ENCODE peak calls at places on chromosomes 16 and 17, in eight cellular contexts. X, W, L, U, M, T, R and K are unnamed samples.

GRCh38 chr16:67490330-67491096 is 7.2 kb upstream of the AGRP start:
- DNase-seq in U (no peak), X (no peak), T (no peak), L (no peak), W (no peak), R (no peak), M (no peak), K (no peak)

GRCh38 chr17:47685556-47686275 is 8.2 kb upstream of the TBKBP1 start:
- DNase-seq in M (no peak), X (no peak), U (no peak), L (no peak), W (no peak), R (no peak), T (no peak), K (no peak)

GRCh38 chr17:41530062-41531048 is 2.2 kb upstream of the KRT19 start:
- DNase-seq in X (no peak), W (no peak), T (peak), L (no peak), U (no peak), R (no peak), M (peak), K (no peak)

GRCh38 chr17:13024526-13025263 is 6.9 kb upstream of the ELAC2 start:
- DNase-seq in X (peak), W (peak), R (peak), T (peak), U (peak), M (peak), L (peak), K (peak)

GRCh38 chr17:32161506-32162365 is 19.4 kb downstream of the RHOT1 start:
- DNase-seq in X (no peak), T (no peak), U (no peak), R (no peak), L (no peak), M (no peak), W (no peak), K (no peak)

GRCh38 chr16:54928421-54929089 is 2.1 kb upstream of the IRX5 start:
- DNase-seq in U (peak), T (peak), M (no peak), X (peak), L (peak), R (peak), W (peak), K (no peak)

GRCh38 chr16:65229191-65229662 is 107.4 kb upstream of the CDH11 start:
- DNase-seq in L (no peak), X (no peak), U (no peak), T (no peak), R (no peak), W (no peak), M (no peak), K (no peak)

GRCh38 chr17:27354491-27355081 is 60.7 kb downstream of the WSB1 start:
- DNase-seq in W (no peak), M (no peak), X (no peak), U (peak), L (peak), R (no peak), T (no peak), K (no peak)

GRCh38 chr17:38871247-38871991 is 1.6 kb downstream of the LASP1 start:
- DNase-seq in L (peak), U (peak), T (peak), M (peak), W (peak), X (peak), R (peak), K (peak)

GRCh38 chr16:2088759-2089358 is 41.1 kb downstream of the TSC2 start:
- DNase-seq in T (no peak), L (no peak), U (no peak), X (no peak), W (no peak), R (no peak), M (no peak), K (no peak)

GRCh38 chr16:51773491-51773890 is 622.4 kb upstream of the SALL1 start:
- DNase-seq in M (no peak), T (peak), X (no peak), L (no peak), W (no peak), R (no peak), U (no peak), K (no peak)

GRCh38 chr16:8907096-8907495 is 24.9 kb downstream of the LITAFD start:
- DNase-seq in T (no peak), L (no peak), X (no peak), R (no peak), W (no peak), M (no peak), U (no peak), K (no peak)

GRCh38 chr16:21277927-21278706 is at the start of gene CRYM:
- DNase-seq in X (peak), R (peak), T (peak), U (peak), L (peak), W (peak), M (peak), K (peak)

GRCh38 chr16:21937387-21937829 is 15.8 kb upstream of the UQCRC2 start:
- DNase-seq in W (no peak), U (no peak), M (no peak), R (no peak), L (no peak), T (no peak), X (no peak), K (no peak)

DNA sequence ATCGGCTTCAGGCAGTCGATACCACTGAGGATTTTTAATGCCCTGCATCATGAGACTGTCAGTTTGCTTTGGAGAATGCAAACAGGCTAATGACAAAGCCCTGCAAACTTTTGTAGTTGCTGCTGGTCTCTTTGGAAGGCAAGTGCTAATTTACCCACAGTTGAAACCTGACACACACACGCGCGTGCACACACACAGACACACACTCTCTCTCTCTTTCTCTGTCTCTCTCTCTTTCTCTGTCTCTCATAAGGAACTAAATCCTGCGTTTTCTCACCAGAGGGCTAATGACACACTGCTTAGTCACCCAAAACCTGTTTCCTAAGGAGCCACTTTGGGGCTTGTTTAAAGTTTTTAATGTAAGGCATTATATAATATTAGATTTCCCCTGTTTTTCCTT is 110.9 kb downstream of the WWOX start:
- DNase-seq in U (no peak), R (no peak), M (no peak), T (peak), W (no peak), X (no peak), L (no peak), K (no peak)
- H3K27ac ChIP-seq in U (no peak), R (no peak), M (no peak), T (no peak), W (no peak), X (no peak), L (no peak), K (no peak)

GRCh38 chr16:82639263-82639662 is 12.5 kb downstream of the CDH13 start:
- DNase-seq in U (no peak), M (no peak), X (no peak), L (no peak), R (no peak), W (no peak), T (no peak), K (no peak)
- H3K27ac ChIP-seq in U (no peak), M (no peak), X (peak), L (no peak), R (no peak), W (no peak), T (no peak), K (no peak)

GRCh38 chr17:75524971-75525805 is at the start of gene LLGL2:
- DNase-seq in L (peak), U (peak), W (peak), T (peak), X (peak), R (peak), M (peak), K (peak)

GRCh38 chr17:75524269-75524970 is 1.1 kb upstream of the LLGL2 start:
- DNase-seq in W (no peak), T (no peak), X (no peak), L (no peak), R (no peak), U (no peak), M (no peak), K (no peak)

GRCh38 chr17:75526555-75527270 is 1.2 kb downstream of the LLGL2 start:
- DNase-seq in W (no peak), L (no peak), U (no peak), X (no peak), R (no peak), T (peak), M (no peak), K (no peak)

GRCh38 chr17:75523647-75524046 is 1.9 kb upstream of the LLGL2 start:
- DNase-seq in U (no peak), X (no peak), R (no peak), L (no peak), W (no peak), M (no peak), T (no peak), K (no peak)

DNA sequence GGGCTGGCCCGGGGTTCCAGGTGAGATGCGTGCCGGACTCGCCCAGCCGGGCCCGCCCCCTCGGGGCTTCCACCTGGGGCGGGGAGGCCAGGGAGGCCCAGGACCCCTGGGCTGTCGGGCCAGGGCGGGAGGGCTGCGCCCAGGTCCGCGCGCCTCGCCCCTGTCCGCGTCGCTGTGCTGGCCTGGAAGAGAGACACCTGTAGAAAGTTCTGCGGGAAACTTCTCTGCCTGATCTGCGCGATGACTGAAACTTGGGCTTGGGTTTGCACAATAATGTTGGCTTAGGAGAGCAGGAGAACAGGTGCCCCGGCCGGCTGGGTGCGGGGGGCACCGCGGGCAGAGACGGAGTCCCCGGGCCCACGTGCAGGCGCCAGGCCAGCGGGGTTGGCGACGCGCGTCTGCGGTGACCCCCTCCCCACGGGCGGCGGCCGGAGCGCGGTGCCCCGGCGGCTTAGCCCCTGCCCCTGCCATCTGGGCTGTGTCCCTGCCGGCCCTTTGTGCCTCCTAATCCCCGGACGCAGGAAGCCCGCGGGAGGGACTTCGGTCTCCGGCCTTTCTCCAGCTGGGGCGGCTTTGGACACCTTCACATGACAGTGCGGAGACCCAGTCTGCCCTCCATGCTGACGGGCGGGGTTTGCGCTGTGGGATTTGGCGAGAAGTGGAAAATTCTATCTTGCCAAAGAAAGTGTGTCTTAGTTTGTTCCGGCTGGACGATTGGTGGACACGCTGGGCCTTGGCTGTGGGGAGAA is 483 bp downstream of the LLGL2 start:
- DNase-seq in M (peak), R (no peak), T (peak), X (no peak), L (no peak), W (no peak), U (no peak), K (no peak)
- H3K27ac ChIP-seq in M (no peak), R (no peak), T (no peak), X (no peak), L (no peak), W (no peak), U (peak), K (peak)

DNA sequence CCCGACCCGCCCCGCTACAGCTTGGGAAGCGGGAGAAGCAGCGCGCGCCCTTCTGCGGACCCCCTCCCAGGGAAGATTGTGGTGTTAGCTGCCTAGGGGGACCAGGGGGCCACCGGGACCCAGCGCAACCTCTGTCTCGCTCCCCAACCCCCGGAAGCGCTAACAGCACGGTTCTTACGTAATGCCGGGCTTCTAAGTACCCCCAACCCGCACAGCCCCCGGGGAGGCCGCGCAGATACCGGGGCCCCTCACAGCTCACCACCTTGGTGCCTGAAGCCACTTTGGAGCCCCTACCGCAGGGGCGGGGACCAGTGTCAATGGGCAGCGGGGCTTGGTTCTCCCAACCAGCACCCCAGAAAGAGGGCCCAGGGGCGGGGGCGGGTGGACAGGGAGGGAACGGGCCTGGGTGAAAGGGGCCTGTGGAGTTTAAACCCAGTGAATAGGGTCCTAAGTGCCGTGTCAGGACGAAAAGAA is 348 bp downstream of the MPP2 start:
- DNase-seq in X (no peak), U (no peak), W (no peak), T (no peak), L (no peak), R (no peak), M (no peak), K (no peak)
- H3K27ac ChIP-seq in X (peak), U (no peak), W (peak), T (peak), L (peak), R (peak), M (no peak), K (peak)

GRCh38 chr17:29241015-29241963 is 5.4 kb upstream of the CRYBA1 start:
- DNase-seq in L (peak), U (peak), X (peak), R (peak), M (no peak), W (no peak), T (peak), K (no peak)

GRCh38 chr17:29240477-29240876 is 6.2 kb upstream of the CRYBA1 start:
- DNase-seq in U (no peak), W (no peak), X (no peak), M (no peak), R (no peak), L (no peak), T (no peak), K (no peak)

GRCh38 chr17:29235904-29236303 is 10.8 kb upstream of the CRYBA1 start:
- DNase-seq in M (no peak), R (no peak), X (no peak), L (no peak), U (no peak), T (no peak), W (no peak), K (no peak)

GRCh38 chr17:29238133-29238850 is 8.4 kb upstream of the CRYBA1 start:
- DNase-seq in T (peak), R (peak), W (no peak), X (no peak), M (no peak), L (no peak), U (no peak), K (no peak)

DNA sequence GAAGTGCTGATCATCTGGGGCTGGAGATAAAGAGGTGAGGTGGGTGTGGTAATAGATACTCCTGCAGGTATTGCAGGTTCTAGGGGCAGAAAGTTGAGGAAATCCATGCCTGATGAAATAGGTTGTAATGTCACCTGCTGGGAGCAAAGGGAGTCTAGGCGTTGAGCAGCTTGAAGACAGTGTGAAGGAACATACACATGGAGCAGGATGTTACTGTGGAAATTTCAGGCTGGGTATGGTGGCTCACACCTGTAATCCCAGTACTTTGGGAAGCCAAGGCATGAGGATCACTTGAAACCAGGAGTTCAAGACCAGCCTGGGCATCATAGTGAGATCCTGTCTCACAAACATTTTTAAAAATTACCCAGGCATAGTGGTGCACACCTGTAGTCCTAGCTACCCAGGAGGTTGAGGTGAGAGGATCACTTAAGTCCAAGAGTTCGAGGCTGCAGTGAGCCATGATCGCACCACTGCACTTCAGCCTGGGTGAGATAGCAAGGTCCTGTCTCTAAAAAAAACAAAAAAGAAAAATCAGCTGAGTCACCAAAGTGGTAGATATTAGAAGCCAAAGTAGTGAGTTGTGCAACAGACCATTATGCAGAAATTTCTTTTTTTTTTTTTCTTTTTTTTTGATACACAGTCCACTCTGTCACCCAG is 9.1 kb upstream of the CRYBA1 start:
- DNase-seq in W (no peak), R (no peak), X (no peak), L (no peak), U (no peak), M (no peak), T (peak), K (no peak)
- H3K27ac ChIP-seq in W (no peak), R (no peak), X (no peak), L (no peak), U (no peak), M (no peak), T (no peak), K (no peak)